ENCODE peak calls at places on chromosome 11, in five cellular contexts. Y is IMR-90, H is sigmoid colon, Z is stomach, X is uterus. A is an unnamed sample.

GRCh38 chr11:93504110-93505095 is 38.8 kb downstream of the SMCO4 start:
- DNase-seq in Y (no peak), H (no peak), Z (no peak), X (no peak), A (no peak)

GRCh38 chr11:59069082-59069481 is 17.0 kb upstream of the GLYATL1B start:
- DNase-seq in Y (peak; percentile 5), H (no peak), Z (no peak), X (no peak), A (no peak)

GRCh38 chr11:74388678-74389327 is 9.4 kb downstream of the PGM2L1 start:
- DNase-seq in Y (peak; percentile 55), H (peak; percentile 72), Z (peak; percentile 69), X (peak; percentile 79), A (no peak)

GRCh38 chr11:64870893-64871849 is 7.2 kb downstream of the EHD1 start:
- DNase-seq in Y (no peak), H (no peak), Z (no peak), X (no peak), A (no peak)

GRCh38 chr11:65180877-65181568 is 705 bp upstream of the CAPN1 start:
- DNase-seq in Y (peak; percentile 60), H (peak; percentile 82), Z (peak; percentile 63), X (peak; percentile 48), A (no peak)

GRCh38 chr11:69109101-69109500 is 46.6 kb upstream of the SMIM38 start:
- DNase-seq in Y (no peak), H (no peak), Z (no peak), X (no peak), A (no peak)

GRCh38 chr11:94794287-94795168 is 26.4 kb downstream of the AMOTL1 start:
- DNase-seq in Y (peak; percentile 99), H (peak; percentile 74), Z (peak; percentile 77), X (peak; percentile 47), A (no peak)

GRCh38 chr11:111938687-111939160 is 1.6 kb downstream of the DIXDC1 start:
- DNase-seq in Y (peak; percentile 63), H (no peak), Z (no peak), X (peak; percentile 51), A (no peak)

GRCh38 chr11:4203603-4204360 is 109.2 kb downstream of the RRM1 start:
- DNase-seq in Y (no peak), H (no peak), Z (no peak), X (no peak), A (no peak)

GRCh38 chr11:120457996-120458395 is 53.6 kb upstream of the GRIK4 start:
- DNase-seq in Y (no peak), H (no peak), Z (no peak), X (no peak), A (no peak)

GRCh38 chr11:56093008-56093407 is at the start of gene OR8I2:
- DNase-seq in Y (no peak), H (no peak), Z (no peak), X (no peak), A (no peak)

GRCh38 chr11:75100314-75100713 is 3.6 kb upstream of the OR2AT4 start:
- DNase-seq in Y (peak; percentile 81), H (no peak), Z (no peak), X (no peak), A (no peak)

GRCh38 chr11:94675788-94676187 is 92.4 kb upstream of the AMOTL1 start:
- DNase-seq in Y (peak; percentile 4), H (no peak), Z (no peak), X (no peak), A (no peak)

GRCh38 chr11:117915219-117915618 is 14.0 kb downstream of the TMPRSS13 start:
- DNase-seq in Y (no peak), H (peak; percentile 57), Z (no peak), X (no peak), A (no peak)

GRCh38 chr11:20113147-20113435 is 47.2 kb downstream of the DBX1 start:
- DNase-seq in Y (no peak), H (no peak), Z (no peak), X (no peak), A (no peak)

GRCh38 chr11:35146074-35146521 is 7.1 kb downstream of the CD44 start:
- DNase-seq in Y (no peak), H (no peak), Z (no peak), X (no peak), A (no peak)

GRCh38 chr11:124039557-124039956 is 1.6 kb downstream of the OR10G7 start:
- DNase-seq in Y (no peak), H (no peak), Z (no peak), X (no peak), A (no peak)

GRCh38 chr11:1070594-1071462 is 3.8 kb upstream of the MUC2 start:
- DNase-seq in Y (no peak), H (peak; percentile 40), Z (no peak), X (peak; percentile 9), A (no peak)

GRCh38 chr11:63779044-63779443 is 10.5 kb upstream of the ZFTA start:
- DNase-seq in Y (no peak), H (no peak), Z (no peak), X (no peak), A (no peak)

GRCh38 chr11:34490304-34490703 is 23.3 kb downstream of the ELF5 start:
- DNase-seq in Y (no peak), H (no peak), Z (no peak), X (no peak), A (no peak)

GRCh38 chr11:42315846-42316245 is 856.4 kb upstream of the LRRC4C start:
- DNase-seq in Y (no peak), H (no peak), Z (no peak), X (no peak), A (no peak)

GRCh38 chr11:133906241-133906640 is 50.5 kb downstream of the IGSF9B start:
- DNase-seq in Y (no peak), H (peak; percentile 52), Z (no peak), X (no peak), A (no peak)
- TF ChIP-seq POLR2A in Y (no peak), H (no peak), Z (no peak), X (no peak), A (no peak)

GRCh38 chr11:22193348-22194051 is 615 bp downstream of the ANO5 start:
- DNase-seq in Y (no peak), H (peak; percentile 64), Z (peak; percentile 26), X (no peak), A (no peak)

GRCh38 chr11:22190827-22191463 is 1.9 kb upstream of the ANO5 start:
- DNase-seq in Y (no peak), H (no peak), Z (no peak), X (no peak), A (no peak)

GRCh38 chr11:22192289-22192641 is 620 bp upstream of the ANO5 start:
- DNase-seq in Y (no peak), H (no peak), Z (peak; percentile 25), X (no peak), A (no peak)

GRCh38 chr11:22194907-22195306 is 2.0 kb downstream of the ANO5 start:
- DNase-seq in Y (no peak), H (no peak), Z (no peak), X (no peak), A (no peak)

GRCh38 chr11:22192642-22193347 is at the start of gene ANO5:
- DNase-seq in Y (no peak), H (peak; percentile 81), Z (peak; percentile 78), X (peak; percentile 25), A (no peak)
- TF ChIP-seq POLR2A in Y (no peak), H (no peak), Z (no peak), X (peak; percentile 15), A (no peak)

DNA sequence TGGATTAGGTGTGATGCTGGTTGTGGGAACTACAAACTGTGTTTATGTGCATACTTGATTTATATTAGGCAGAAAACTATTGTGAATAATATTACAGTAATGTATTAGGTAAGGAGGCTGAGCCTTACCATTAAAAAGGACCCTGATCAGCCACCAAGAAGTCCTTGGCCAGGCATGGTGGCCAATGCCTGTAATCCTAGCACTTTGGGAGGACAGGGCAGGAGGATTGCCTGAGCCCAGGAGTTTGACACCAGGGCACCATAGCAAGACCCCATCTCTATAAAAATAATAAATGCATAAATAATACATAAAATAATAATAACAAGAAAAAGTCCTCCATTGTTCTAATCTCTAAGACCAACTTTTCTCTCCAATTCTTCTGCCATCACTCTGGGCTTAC is 3.2 kb upstream of the ZBED5 start:
- DNase-seq in Y (no peak), H (no peak), Z (no peak), X (no peak), A (no peak)
- TF ChIP-seq POLR2A in Y (no peak), H (no peak), Z (no peak), X (no peak), A (no peak)

GRCh38 chr11:68082478-68082877 is 38.7 kb downstream of the CHKA start:
- DNase-seq in Y (no peak), H (no peak), Z (no peak), X (no peak), A (no peak)
- TF ChIP-seq POLR2A in Y (no peak), H (no peak), Z (no peak), X (no peak), A (no peak)

GRCh38 chr11:2794947-2795346 is 90.6 kb downstream of the CDKN1C start:
- DNase-seq in Y (no peak), H (peak; percentile 64), Z (peak; percentile 23), X (peak; percentile 16), A (no peak)
- TF ChIP-seq POLR2A in Y (no peak), H (no peak), Z (no peak), X (no peak), A (no peak)

DNA sequence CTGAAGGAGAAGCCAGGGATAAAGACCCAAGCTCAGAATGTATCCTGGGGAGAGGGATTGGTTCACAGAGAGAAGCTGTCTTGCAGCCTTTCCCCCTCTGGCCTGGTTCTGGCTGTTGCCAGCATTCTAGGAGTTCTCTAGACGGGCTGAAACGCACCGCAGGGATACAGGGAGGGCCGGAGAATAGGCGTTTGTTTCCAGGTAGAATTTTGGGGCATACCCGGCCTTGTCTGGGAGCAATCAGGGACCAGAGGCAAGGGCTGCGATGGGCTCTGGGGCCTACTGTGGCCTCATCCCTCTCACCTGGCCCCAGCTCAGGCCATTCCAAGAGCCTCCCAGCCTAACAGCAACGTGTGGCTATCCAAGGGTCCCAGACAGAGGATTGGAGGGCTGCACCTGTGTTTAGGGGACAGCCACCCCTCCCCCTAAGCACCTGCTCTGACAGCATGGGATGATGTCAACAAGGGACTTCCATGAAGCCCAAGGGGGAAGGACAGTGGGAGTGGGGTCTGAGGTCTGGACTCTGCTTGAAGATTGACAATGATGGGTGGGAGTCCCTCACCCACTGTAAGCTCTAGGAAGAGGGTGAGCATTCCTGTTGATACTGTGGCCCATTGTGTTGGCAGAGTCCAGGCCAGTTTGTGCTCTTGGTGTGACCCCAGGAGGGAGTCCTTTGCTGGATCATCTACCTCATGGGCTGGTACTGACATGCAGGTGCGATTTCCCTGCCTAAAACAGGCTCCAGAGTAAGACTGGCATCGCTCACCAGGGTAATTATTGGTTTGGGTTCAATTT is 46.9 kb downstream of the EIF3F start:
- DNase-seq in Y (no peak), H (no peak), Z (no peak), X (no peak), A (no peak)
- TF ChIP-seq POLR2A in Y (no peak), H (no peak), Z (no peak), X (no peak), A (no peak)

GRCh38 chr11:12690663-12691062 is 16.4 kb downstream of the TEAD1 start:
- DNase-seq in Y (no peak), H (no peak), Z (no peak), X (no peak), A (no peak)
- TF ChIP-seq POLR2A in Y (no peak), H (no peak), Z (no peak), X (no peak), A (no peak)

GRCh38 chr11:134153147-134153905 is 70.4 kb downstream of the NCAPD3 start:
- DNase-seq in Y (no peak), H (no peak), Z (no peak), X (no peak), A (no peak)
- TF ChIP-seq POLR2A in Y (no peak), H (no peak), Z (no peak), X (no peak), A (no peak)